ENCODE peak calls at places on chromosome 18, in eight cellular contexts. T is hepatic stellate cell, Q is A673, W is chondrocyte, E is fibroblast of lung, B is amniotic stem cell, H is GM04504, F is AG04450. N is an unnamed sample.

GRCh38 chr18:13464432-13465125 is 246.0 kb downstream of the LDLRAD4 start:
- DNase-seq in T (no peak), Q (peak), W (no peak), E (no peak), B (no peak), H (no peak), F (no peak), N (no peak)

GRCh38 chr18:21998531-21998930 is 170.9 kb upstream of the GATA6 start:
- DNase-seq in T (no peak), Q (no peak), W (no peak), E (no peak), B (no peak), H (no peak), F (no peak), N (no peak)

GRCh38 chr18:12026562-12026961 is 45.3 kb downstream of the IMPA2 start:
- DNase-seq in T (no peak), Q (no peak), W (peak), E (no peak), B (no peak), H (no peak), F (no peak), N (no peak)

GRCh38 chr18:8400193-8400752 is 209.0 kb upstream of the RAB12 start:
- DNase-seq in T (no peak), Q (no peak), W (no peak), E (no peak), B (no peak), H (no peak), F (no peak), N (no peak)

GRCh38 chr18:48293954-48294893 is 115.0 kb downstream of the ZBTB7C start:
- DNase-seq in T (no peak), Q (no peak), W (no peak), E (no peak), B (no peak), H (no peak), F (no peak), N (no peak)

GRCh38 chr18:31072175-31072574 is 29.6 kb upstream of the DSC3 start:
- DNase-seq in T (no peak), Q (no peak), W (no peak), E (no peak), B (no peak), H (no peak), F (no peak), N (no peak)

GRCh38 chr18:8478166-8478967 is 130.9 kb upstream of the RAB12 start:
- DNase-seq in T (peak), Q (peak), W (no peak), E (peak), B (peak), H (peak), F (peak), N (no peak)

GRCh38 chr18:56709463-56709862 is 58.3 kb downstream of the WDR7 start:
- DNase-seq in T (peak), Q (peak), W (no peak), E (peak), B (peak), H (peak), F (peak), N (peak)

GRCh38 chr18:49648326-49648725 is 86.5 kb downstream of the LIPG start:
- DNase-seq in T (no peak), Q (no peak), W (no peak), E (peak), B (no peak), H (no peak), F (no peak), N (no peak)

GRCh38 chr18:21669736-21670135 is 34.8 kb downstream of the ABHD3 start:
- DNase-seq in T (no peak), Q (peak), W (no peak), E (no peak), B (no peak), H (no peak), F (no peak), N (no peak)

GRCh38 chr18:46632401-46633089 is 24.5 kb downstream of the LOXHD1 start:
- DNase-seq in T (no peak), Q (peak), W (no peak), E (no peak), B (no peak), H (no peak), F (no peak), N (no peak)

GRCh38 chr18:79926306-79926705 is 25.1 kb downstream of the SLC66A2 start:
- DNase-seq in T (no peak), Q (no peak), W (peak), E (no peak), B (no peak), H (no peak), F (no peak), N (no peak)

GRCh38 chr18:9631814-9632496 is 17.6 kb upstream of the PPP4R1 start:
- DNase-seq in T (peak), Q (peak), W (no peak), E (peak), B (peak), H (peak), F (peak), N (peak)

GRCh38 chr18:830315-830901 is 18.4 kb upstream of the YES1 start:
- DNase-seq in T (no peak), Q (peak), W (no peak), E (peak), B (no peak), H (no peak), F (no peak), N (no peak)

GRCh38 chr18:47204908-47205522 is 28.9 kb upstream of the IER3IP1 start:
- DNase-seq in T (peak), Q (peak), W (no peak), E (peak), B (peak), H (peak), F (peak), N (no peak)

GRCh38 chr18:35042389-35043066 is 1.3 kb downstream of the MAPRE2 start:
- DNase-seq in T (no peak), Q (no peak), W (no peak), E (no peak), B (no peak), H (no peak), F (no peak), N (no peak)

GRCh38 chr18:3889803-3890202 is 439.8 kb downstream of the TGIF1 start:
- DNase-seq in T (no peak), Q (no peak), W (no peak), E (peak), B (no peak), H (peak), F (peak), N (no peak)

GRCh38 chr18:58601468-58602266 is 27.2 kb downstream of the ALPK2 start:
- DNase-seq in T (no peak), Q (no peak), W (no peak), E (no peak), B (no peak), H (no peak), F (no peak), N (no peak)

GRCh38 chr18:21680148-21680547 is 24.4 kb downstream of the ABHD3 start:
- DNase-seq in T (no peak), Q (no peak), W (no peak), E (no peak), B (no peak), H (no peak), F (no peak), N (no peak)

GRCh38 chr18:62950246-62950645 is 234.9 kb downstream of the PHLPP1 start:
- DNase-seq in T (no peak), Q (no peak), W (no peak), E (no peak), B (no peak), H (no peak), F (no peak), N (no peak)

GRCh38 chr18:3059272-3059671 is 46.3 kb upstream of the LPIN2 start:
- DNase-seq in T (no peak), Q (no peak), W (no peak), E (no peak), B (no peak), H (no peak), F (no peak), N (no peak)

GRCh38 chr18:42545825-42546224 is 569.7 kb downstream of the RIT2 start:
- DNase-seq in T (no peak), Q (no peak), W (no peak), E (peak), B (no peak), H (no peak), F (no peak), N (no peak)

GRCh38 chr18:10088734-10089133 is 174.9 kb downstream of the VAPA start:
- DNase-seq in T (no peak), Q (no peak), W (no peak), E (no peak), B (no peak), H (no peak), F (no peak), N (no peak)

GRCh38 chr18:68215931-68216330 is 499.0 kb downstream of the TMX3 start:
- DNase-seq in T (peak), Q (no peak), W (no peak), E (peak), B (peak), H (peak), F (no peak), N (peak)

GRCh38 chr18:62128157-62128556 is 58.7 kb downstream of the PIGN start:
- DNase-seq in T (peak), Q (peak), W (no peak), E (peak), B (no peak), H (peak), F (peak), N (peak)

GRCh38 chr18:21408681-21409080 is 166.6 kb downstream of the GREB1L start:
- DNase-seq in T (no peak), Q (no peak), W (no peak), E (no peak), B (no peak), H (no peak), F (no peak), N (no peak)

GRCh38 chr18:845152-845819 is 33.2 kb upstream of the YES1 start:
- DNase-seq in T (peak), Q (peak), W (no peak), E (peak), B (no peak), H (peak), F (no peak), N (peak)

GRCh38 chr18:47417807-47418206 is 166.3 kb upstream of the SKOR2 start:
- DNase-seq in T (peak), Q (no peak), W (no peak), E (no peak), B (no peak), H (no peak), F (no peak), N (no peak)

GRCh38 chr18:46067431-46068007 is 4.5 kb downstream of the PSTPIP2 start:
- DNase-seq in T (no peak), Q (peak), W (no peak), E (peak), B (no peak), H (no peak), F (no peak), N (no peak)

GRCh38 chr18:45370190-45371010 is 244.9 kb upstream of the SLC14A2 start:
- DNase-seq in T (no peak), Q (peak), W (no peak), E (peak), B (no peak), H (no peak), F (no peak), N (no peak)

GRCh38 chr18:13513015-13513414 is 213.3 kb downstream of the FAM210A start:
- DNase-seq in T (no peak), Q (no peak), W (peak), E (no peak), B (no peak), H (no peak), F (no peak), N (no peak)

GRCh38 chr18:69267895-69268294 is 132.8 kb upstream of the DOK6 start:
- DNase-seq in T (no peak), Q (no peak), W (no peak), E (no peak), B (no peak), H (no peak), F (no peak), N (no peak)

GRCh38 chr18:159037-159652 is 788 bp downstream of the USP14 start:
- DNase-seq in T (peak), Q (peak), W (no peak), E (peak), B (no peak), H (no peak), F (no peak), N (no peak)

N was measured in BJ.